ENCODE peak calls at places on chromosome 13, in four cellular contexts. D, X, G and A are unnamed samples.

GRCh38 chr13:25777509-25777908 is 274.3 kb downstream of the SHISA2 start:
- DNase-seq in D (no peak), X (no peak), G (no peak), A (no peak)

GRCh38 chr13:27954406-27954851 is 14.7 kb downstream of the CDX2 start:
- DNase-seq in D (no peak), X (no peak), G (peak; percentile 29), A (no peak)

GRCh38 chr13:49441846-49442245 is 2.0 kb downstream of the CAB39L start:
- DNase-seq in D (no peak), X (no peak), G (no peak), A (no peak)

GRCh38 chr13:103812558-103812957 is 746.3 kb upstream of the SLC10A2 start:
- DNase-seq in D (no peak), X (no peak), G (no peak), A (no peak)

GRCh38 chr13:76330756-76331155 is 555.4 kb downstream of the KCTD12 start:
- DNase-seq in D (no peak), X (no peak), G (no peak), A (no peak)

GRCh38 chr13:101211261-101211660 is 205.0 kb downstream of the NALCN start:
- DNase-seq in D (no peak), X (no peak), G (no peak), A (no peak)

GRCh38 chr13:53343345-53343744 is 314.7 kb downstream of the OLFM4 start:
- DNase-seq in D (no peak), X (no peak), G (no peak), A (no peak)

GRCh38 chr13:101661839-101662238 is 209.4 kb downstream of the ITGBL1 start:
- DNase-seq in D (no peak), X (no peak), G (no peak), A (no peak)

GRCh38 chr13:88622362-88622973 is 951.3 kb downstream of the SLITRK5 start:
- DNase-seq in D (no peak), X (no peak), G (no peak), A (peak; percentile 34)

GRCh38 chr13:21637296-21637695 is 33.3 kb upstream of the MICU2 start:
- DNase-seq in D (peak; percentile 46), X (no peak), G (peak; percentile 64), A (no peak)

GRCh38 chr13:43935878-43936277 is 56.2 kb downstream of the LACC1 start:
- DNase-seq in D (no peak), X (no peak), G (no peak), A (no peak)

GRCh38 chr13:28273919-28274318 is 135.6 kb downstream of the PAN3 start:
- DNase-seq in D (no peak), X (no peak), G (no peak), A (no peak)

GRCh38 chr13:87669379-87669978 is 1.7 kb upstream of the SLITRK5 start:
- DNase-seq in D (no peak), X (no peak), G (no peak), A (no peak)

GRCh38 chr13:40336228-40337221 is 329.9 kb downstream of the FOXO1 start:
- DNase-seq in D (no peak), X (no peak), G (no peak), A (no peak)

GRCh38 chr13:80591978-80592377 is 251.1 kb upstream of the SPRY2 start:
- DNase-seq in D (no peak), X (no peak), G (no peak), A (no peak)

GRCh38 chr13:81326913-81327312 is 986.0 kb upstream of the SPRY2 start:
- DNase-seq in D (no peak), X (no peak), G (no peak), A (no peak)

GRCh38 chr13:108225440-108225839 is 7.2 kb downstream of the ABHD13 start:
- DNase-seq in D (no peak), X (no peak), G (no peak), A (no peak)

GRCh38 chr13:89748716-89749115 is 1598.8 kb upstream of the MIR17HG start:
- DNase-seq in D (no peak), X (no peak), G (no peak), A (no peak)

GRCh38 chr13:78410164-78410563 is 193.2 kb downstream of the POU4F1 start:
- DNase-seq in D (no peak), X (no peak), G (no peak), A (no peak)

GRCh38 chr13:30051531-30052060 is 201.2 kb upstream of the UBL3 start:
- DNase-seq in D (no peak), X (no peak), G (no peak), A (no peak)

GRCh38 chr13:65677906-65678305 is 1552.2 kb downstream of the PCDH9 start:
- DNase-seq in D (no peak), X (no peak), G (no peak), A (no peak)

GRCh38 chr13:79481685-79482052 is 714 bp downstream of the NDFIP2 start:
- DNase-seq in D (no peak), X (no peak), G (no peak), A (peak; percentile 33)

GRCh38 chr13:23500858-23501257 is 67.4 kb upstream of the SACS start:
- DNase-seq in D (no peak), X (no peak), G (peak; percentile 26), A (no peak)

GRCh38 chr13:111954681-111955411 is 112.1 kb upstream of the SOX1 start:
- DNase-seq in D (no peak), X (no peak), G (no peak), A (no peak)

DNA sequence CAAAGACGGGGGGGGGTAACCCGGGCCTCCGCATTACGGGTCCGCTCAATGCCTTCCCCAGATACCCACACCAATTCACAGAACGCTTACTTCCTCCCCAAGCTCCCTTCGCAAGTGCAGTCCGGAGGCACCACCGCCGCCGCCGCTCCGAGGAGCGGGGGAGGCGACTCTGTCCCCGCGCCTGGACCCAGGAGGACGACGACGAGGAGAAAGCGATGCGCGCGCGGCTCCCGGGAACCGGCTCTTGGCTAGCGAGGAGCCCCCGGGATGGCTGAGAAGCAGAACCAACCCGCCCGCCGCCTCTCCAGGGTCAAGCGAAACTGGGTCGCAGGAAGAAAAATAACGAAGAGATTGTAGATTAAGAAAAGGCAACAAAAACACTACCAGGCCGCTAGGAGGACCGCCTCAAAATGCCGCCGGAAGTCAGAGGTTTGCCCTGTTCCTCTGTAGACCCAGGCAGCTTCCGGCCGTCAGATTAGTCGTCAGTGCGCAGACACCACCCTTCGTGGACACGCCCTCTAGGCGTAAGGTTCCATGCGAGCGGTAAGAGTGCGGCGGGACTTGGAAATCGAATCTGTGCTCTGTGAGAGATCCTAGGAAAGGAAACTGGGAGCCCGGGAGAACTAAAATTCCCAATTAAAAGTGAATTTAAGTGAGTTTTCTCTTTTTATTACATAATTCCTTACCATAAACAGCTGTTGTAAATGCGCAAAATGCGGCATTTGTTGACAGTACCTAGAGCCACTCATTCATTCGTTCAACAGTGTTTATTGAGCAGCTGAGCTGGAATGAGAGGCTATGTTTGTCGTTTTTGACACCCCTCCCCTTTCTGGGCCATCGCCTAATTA is at the start of gene ZC3H13:
- DNase-seq in D (peak; percentile 82), X (peak; percentile 87), G (peak; percentile 96), A (peak; percentile 85)
- TF ChIP-seq CTCF in D (no peak), X (peak; percentile 30), G (peak; percentile 59), A (peak; percentile 41)

DNA sequence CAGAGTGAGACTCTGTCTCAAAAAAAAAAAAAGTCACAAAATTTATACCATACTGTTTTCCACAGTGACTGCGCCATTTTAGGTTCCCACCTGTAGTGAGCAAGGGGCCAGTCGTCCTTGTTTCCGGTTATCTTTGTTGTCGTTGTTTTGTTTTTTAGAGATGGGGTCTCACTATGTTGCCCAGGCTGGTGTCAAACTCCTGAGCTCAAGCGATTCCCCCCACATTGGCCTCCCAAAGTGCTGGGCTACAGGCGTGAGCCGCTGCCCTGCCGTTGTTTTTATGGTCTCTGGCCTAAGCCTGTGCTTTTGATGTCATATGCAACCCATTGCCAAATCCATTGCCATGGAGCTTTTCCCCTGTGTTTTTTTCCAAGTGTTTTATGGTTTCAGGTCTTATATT is 3.3 kb downstream of the UPF3A start:
- DNase-seq in D (no peak), X (no peak), G (no peak), A (no peak)
- TF ChIP-seq CTCF in D (no peak), X (no peak), G (no peak), A (no peak)

GRCh38 chr13:91313581-91313980 is 33.9 kb upstream of the MIR17HG start:
- DNase-seq in D (no peak), X (no peak), G (no peak), A (no peak)

GRCh38 chr13:91314888-91315287 is 32.6 kb upstream of the MIR17HG start:
- DNase-seq in D (no peak), X (no peak), G (no peak), A (no peak)

GRCh38 chr13:91311491-91311890 is 36.0 kb upstream of the MIR17HG start:
- DNase-seq in D (no peak), X (no peak), G (no peak), A (no peak)

GRCh38 chr13:91312324-91312723 is 35.2 kb upstream of the MIR17HG start:
- DNase-seq in D (no peak), X (no peak), G (no peak), A (no peak)

DNA sequence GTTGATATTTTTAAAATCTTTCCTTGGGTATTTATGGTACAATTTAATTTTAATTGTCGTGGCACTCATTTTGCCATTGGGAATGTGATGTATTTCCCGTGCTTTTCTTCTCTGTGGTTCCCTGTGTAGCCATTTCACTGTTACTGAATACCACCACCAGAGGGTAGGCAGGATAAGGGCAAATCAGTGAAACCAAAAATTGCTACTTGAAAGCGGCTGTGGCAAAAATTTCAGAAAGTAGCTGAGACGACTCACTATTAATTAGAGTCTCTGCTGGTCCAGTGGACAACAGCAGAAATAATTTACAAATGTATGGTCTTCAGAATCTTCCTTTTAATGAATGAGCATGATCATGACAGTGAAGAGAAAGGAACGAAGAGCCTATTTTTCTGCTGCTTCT is 34.4 kb upstream of the MIR17HG start:
- DNase-seq in D (no peak), X (no peak), G (no peak), A (no peak)
- TF ChIP-seq CTCF in D (no peak), X (peak; percentile 42), G (peak; percentile 33), A (peak; percentile 25)

GRCh38 chr13:94495806-94496205 is 16.3 kb upstream of the DCT start:
- DNase-seq in D (no peak), X (no peak), G (no peak), A (no peak)
- TF ChIP-seq CTCF in D (no peak), X (no peak), G (no peak), A (no peak)

GRCh38 chr13:97384366-97384765 is 49.6 kb upstream of the RAP2A start:
- DNase-seq in D (no peak), X (no peak), G (no peak), A (no peak)
- TF ChIP-seq CTCF in D (no peak), X (no peak), G (no peak), A (no peak)

DNA sequence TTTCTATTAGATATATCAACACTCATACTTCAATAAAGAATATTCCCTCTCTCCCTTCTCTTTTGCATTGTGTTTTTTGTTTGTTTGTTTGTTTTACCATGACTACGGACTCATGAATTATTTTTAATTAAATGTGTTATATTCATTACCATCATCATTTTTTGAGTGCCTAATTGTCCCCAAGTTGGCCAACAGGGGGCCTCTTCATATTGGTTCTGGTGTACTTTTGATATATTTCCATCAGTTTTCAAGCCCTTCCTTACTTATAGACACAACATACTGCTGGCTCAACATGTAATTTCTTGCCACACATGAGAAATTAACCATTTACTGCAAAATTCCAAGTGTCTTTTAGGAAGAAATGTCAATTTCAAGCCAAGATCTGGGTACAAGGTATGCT is 54.5 kb upstream of the GPC6 start:
- DNase-seq in D (no peak), X (no peak), G (no peak), A (no peak)
- TF ChIP-seq CTCF in D (no peak), X (no peak), G (no peak), A (no peak)

DNA sequence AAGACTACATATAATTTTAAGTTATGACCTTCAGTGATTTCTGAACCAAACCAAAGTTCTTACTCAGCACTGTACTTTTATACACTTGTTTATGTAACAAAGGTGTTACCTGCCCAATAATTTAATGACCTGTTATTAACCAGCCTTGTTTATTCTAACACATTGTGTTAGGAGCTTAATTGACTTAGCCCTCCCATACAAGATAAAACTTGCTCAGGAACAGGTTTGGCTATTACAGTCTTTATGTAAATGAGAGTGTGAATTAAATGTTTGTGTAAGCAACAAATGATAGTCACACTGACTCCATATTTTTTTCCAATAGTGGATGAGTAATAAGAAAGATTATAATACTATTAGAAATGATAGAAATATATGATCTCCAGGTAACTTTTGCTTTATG is 51.8 kb upstream of the MYCBP2 start:
- DNase-seq in D (no peak), X (no peak), G (no peak), A (no peak)
- TF ChIP-seq CTCF in D (no peak), X (no peak), G (no peak), A (no peak)